ENCODE peak calls at places on chromosomes 1 and 21, in eight cellular contexts. Y is IMR-90, E is small intestine, I is ovary, L is A549, U is left ventricle myocardium inferior, N is hepatocyte, P is adrenal gland. T is an unnamed sample.

GRCh38 chr1:6962390-6962955 is 177.2 kb downstream of the CAMTA1 start:
- DNase-seq in L (peak; percentile 98), N (peak; percentile 60), E (peak; percentile 43), U (peak; percentile 50), P (no peak), Y (no peak), I (no peak), T (peak; percentile 3)

GRCh38 chr1:44676484-44677200 is 2.1 kb downstream of the ARMH1 start:
- DNase-seq in Y (peak; percentile 77), E (peak; percentile 90), N (no peak), U (no peak), L (peak; percentile 37), P (no peak), I (no peak), T (no peak)

GRCh38 chr1:182493063-182493462 is 43.1 kb downstream of the RGSL1 start:
- DNase-seq in P (no peak), N (no peak), E (no peak), I (no peak), U (no peak), Y (no peak), L (no peak), T (no peak)

GRCh38 chr1:202835548-202836072 is 24.9 kb downstream of the PCAT6 start:
- DNase-seq in Y (no peak), E (peak; percentile 29), I (no peak), L (no peak), U (no peak), P (no peak), N (no peak), T (peak; percentile 53)

GRCh38 chr1:32393136-32393535 is 1.1 kb downstream of the BSDC1 start:
- DNase-seq in L (no peak), U (no peak), N (no peak), Y (peak; percentile 42), I (no peak), P (peak; percentile 66), E (no peak), T (no peak)

GRCh38 chr1:116472431-116472961 is 98.3 kb downstream of the CD58 start:
- DNase-seq in Y (peak; percentile 24), I (no peak), E (peak; percentile 74), L (no peak), P (no peak), U (no peak), N (no peak), T (no peak)

GRCh38 chr1:63674238-63674864 is 81.1 kb downstream of the PGM1 start:
- DNase-seq in E (peak; percentile 97), N (peak; percentile 88), I (peak; percentile 92), L (peak; percentile 84), P (peak; percentile 87), Y (peak; percentile 93), U (peak; percentile 67), T (no peak)

GRCh38 chr1:65758128-65758527 is 34.6 kb upstream of the PDE4B start:
- DNase-seq in E (no peak), N (peak; percentile 13), L (no peak), I (no peak), P (no peak), U (no peak), Y (no peak), T (no peak)

GRCh38 chr21:17088500-17088899 is 424.3 kb upstream of the CXADR start:
- DNase-seq in I (no peak), Y (no peak), P (no peak), E (no peak), L (no peak), U (no peak), N (no peak), T (no peak)

GRCh38 chr1:89962024-89962741 is 32.7 kb upstream of the ZNF326 start:
- DNase-seq in Y (peak; percentile 68), L (no peak), I (no peak), U (no peak), E (no peak), P (no peak), N (no peak), T (no peak)

GRCh38 chr1:230130172-230130944 is 63.3 kb downstream of the GALNT2 start:
- DNase-seq in P (no peak), Y (no peak), L (no peak), I (no peak), U (no peak), E (no peak), N (no peak), T (no peak)

GRCh38 chr21:34126269-34126668 is 52.9 kb downstream of the MRPS6 start:
- DNase-seq in P (peak; percentile 83), E (no peak), L (no peak), I (no peak), U (no peak), N (peak; percentile 26), Y (peak; percentile 53), T (peak; percentile 20)

GRCh38 chr1:70487471-70487840 is 76.4 kb downstream of the CTH start:
- DNase-seq in U (no peak), I (no peak), L (no peak), N (no peak), E (no peak), P (no peak), Y (peak; percentile 0), T (no peak)

GRCh38 chr1:218611916-218612580 is 266.9 kb downstream of the TGFB2 start:
- DNase-seq in N (no peak), Y (no peak), E (no peak), I (no peak), L (no peak), U (no peak), P (no peak), T (no peak)

GRCh38 chr1:243718022-243718421 is 132.0 kb downstream of the AKT3 start:
- DNase-seq in I (no peak), P (no peak), Y (no peak), E (no peak), L (no peak), U (no peak), N (no peak), T (no peak)

GRCh38 chr1:30286984-30287839 is 436.2 kb downstream of the MATN1 start:
- DNase-seq in E (no peak), L (no peak), N (no peak), U (no peak), P (peak; percentile 24), I (no peak), Y (no peak), T (no peak)

GRCh38 chr21:41668051-41668541 is 98.8 kb downstream of the RIPK4 start:
- DNase-seq in I (no peak), U (no peak), P (no peak), Y (no peak), L (no peak), E (no peak), N (no peak), T (no peak)

GRCh38 chr1:45957684-45958083 is 154.3 kb downstream of the MAST2 start:
- DNase-seq in U (no peak), Y (no peak), P (peak; percentile 75), I (no peak), E (no peak), L (no peak), N (no peak), T (no peak)

GRCh38 chr1:45953934-45954333 is 150.5 kb downstream of the MAST2 start:
- DNase-seq in N (peak; percentile 31), U (no peak), I (no peak), P (no peak), E (no peak), L (no peak), Y (peak; percentile 45), T (no peak)

GRCh38 chr1:45958317-45958716 is 154.9 kb downstream of the MAST2 start:
- DNase-seq in I (no peak), E (no peak), N (no peak), L (no peak), U (no peak), P (no peak), Y (no peak), T (no peak)

GRCh38 chr1:45952072-45952471 is 148.7 kb downstream of the MAST2 start:
- DNase-seq in L (no peak), U (no peak), Y (no peak), N (no peak), E (no peak), I (no peak), P (no peak), T (no peak)

DNA sequence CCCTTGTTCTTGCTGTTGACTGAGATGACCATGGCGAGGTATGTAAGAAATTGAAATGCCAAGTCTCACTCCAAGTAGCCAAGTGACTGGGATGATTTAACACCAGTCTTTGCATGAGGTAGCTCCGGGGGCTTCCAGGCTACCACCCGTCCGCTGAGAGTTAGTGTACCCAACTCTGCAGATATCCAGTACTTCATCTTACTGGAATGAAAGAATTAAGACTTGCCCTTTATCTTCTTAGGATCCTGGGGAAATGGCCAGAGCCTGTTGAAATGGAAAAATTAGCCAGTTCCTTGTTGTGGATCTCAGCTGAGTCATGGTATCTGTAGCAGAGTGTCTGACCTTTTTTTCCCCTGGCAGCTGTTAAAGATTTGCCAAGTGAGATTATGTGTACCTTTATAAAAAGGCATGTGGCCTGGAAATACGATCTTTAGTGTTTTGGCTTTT is 151.0 kb downstream of the MAST2 start:
- DNase-seq in U (no peak), E (peak; percentile 76), L (peak; percentile 74), Y (peak; percentile 82), I (no peak), N (peak; percentile 83), P (peak; percentile 60), T (no peak)
- H3K27ac ChIP-seq in U (peak overlapping the region; percentile 74), E (peak overlapping the region; percentile 57), L (peak overlapping the region; percentile 97), Y (peak overlapping the region; percentile 65), I (no peak overlapping the region), N (peak overlapping the region; percentile 92), P (peak overlapping the region; percentile 87), T (no peak overlapping the region)

DNA sequence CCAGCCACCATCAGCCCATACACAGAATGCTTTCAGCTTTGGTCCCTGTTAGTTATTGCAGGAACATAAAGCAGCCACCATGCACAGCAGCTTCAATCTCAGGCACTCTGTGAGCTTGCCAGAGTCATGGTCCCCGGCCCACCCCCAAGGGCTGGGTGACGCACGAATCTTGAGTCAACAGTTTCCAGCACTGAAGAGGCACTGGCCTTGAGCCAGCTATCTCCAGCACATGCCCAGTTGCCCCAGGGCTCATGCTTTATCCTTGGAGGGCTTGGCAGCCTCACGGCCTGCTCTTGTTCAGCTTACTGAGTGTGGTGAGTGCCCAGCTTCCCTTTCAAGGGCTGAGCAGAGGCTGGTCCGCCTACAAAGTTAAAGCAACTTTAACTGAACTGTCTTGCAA is 200.7 kb upstream of the RAB4A start:
- DNase-seq in N (peak; percentile 82), P (peak; percentile 98), Y (peak; percentile 47), U (peak; percentile 87), L (peak; percentile 93), I (no peak), E (peak; percentile 72), T (no peak)
- H3K4me3 ChIP-seq in N (no peak overlapping the region), P (no peak overlapping the region), Y (no peak overlapping the region), U (no peak overlapping the region), L (no peak overlapping the region), I (no peak overlapping the region), E (no peak overlapping the region), T (no peak overlapping the region)

GRCh38 chr1:94067196-94067595 is 53.8 kb downstream of the ABCA4 start:
- DNase-seq in L (no peak), N (no peak), E (no peak), I (no peak), P (no peak), Y (peak; percentile 94), U (no peak), T (no peak)
- H3K4me1 ChIP-seq in L (peaks cover 47% of the 10 kb centered on the region), N (peaks cover 50% of the 10 kb centered on the region), E (no peaks in the 10 kb centered on the region), I (peaks cover 14% of the 10 kb centered on the region), P (peaks cover 47% of the 10 kb centered on the region), Y (peaks cover 36% of the 10 kb centered on the region), U (peaks cover 76% of the 10 kb centered on the region), T (no peaks in the 10 kb centered on the region)

DNA sequence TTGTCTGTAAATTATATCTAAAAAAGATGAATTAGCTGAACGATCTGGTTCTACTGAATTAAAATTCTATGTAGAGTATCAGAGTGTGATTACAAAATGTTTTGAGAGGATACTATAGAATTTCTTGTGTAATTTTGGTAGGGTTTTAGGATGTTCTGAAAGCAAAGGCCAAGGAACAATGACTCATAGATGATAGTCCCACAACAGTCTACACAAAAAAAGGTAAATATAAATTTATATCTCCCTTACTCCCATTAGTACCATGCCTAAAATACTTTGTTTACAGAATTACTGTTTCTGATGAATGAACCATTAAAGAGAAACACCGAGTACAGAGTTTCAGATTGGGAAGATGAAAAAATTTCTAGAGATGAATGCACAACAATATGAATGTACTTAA is 9.5 kb downstream of the EDEM3 start:
- DNase-seq in P (no peak), I (no peak), N (no peak), Y (no peak), U (no peak), L (no peak), E (no peak), T (no peak)
- H3K27ac ChIP-seq in P (peak overlapping the region; percentile 48), I (no peak overlapping the region), N (no peak overlapping the region), Y (no peak overlapping the region), U (peak overlapping the region; percentile 39), L (no peak overlapping the region), E (no peak overlapping the region), T (peak overlapping the region; percentile 23)